ENCODE peak calls at places on chromosomes 7 and 10, in four cellular contexts. H is GM23248, D is IMR-90, L is endothelial cell of umbilical vein. B is an unnamed sample.

GRCh38 chr7:143494622-143495021 is 16.9 kb downstream of the TAS2R41 start:
- DNase-seq in H (peak; percentile 61), D (peak; percentile 45), L (no peak), B (no peak)

GRCh38 chr7:149423441-149423970 is 37.4 kb downstream of the ZNF777 start:
- DNase-seq in H (no peak), D (no peak), L (peak; percentile 10), B (no peak)

GRCh38 chr10:128036746-128037542 is 89.3 kb downstream of the MKI67 start:
- DNase-seq in H (peak; percentile 61), D (peak; percentile 16), L (peak; percentile 84), B (no peak)

GRCh38 chr7:158573310-158573709 is 14.3 kb downstream of the PTPRN2 start:
- DNase-seq in H (no peak), D (no peak), L (no peak), B (no peak)

GRCh38 chr7:43784030-43785001 is 25.8 kb downstream of the BLVRA start:
- DNase-seq in H (peak; percentile 31), D (peak; percentile 6), L (no peak), B (no peak)

GRCh38 chr10:69568472-69569143 is 4.6 kb downstream of the NEUROG3 start:
- DNase-seq in H (no peak), D (no peak), L (no peak), B (peak; percentile 90)

GRCh38 chr10:59271160-59271559 is 91.2 kb downstream of the FAM13C start:
- DNase-seq in H (no peak), D (no peak), L (no peak), B (no peak)

GRCh38 chr7:11931306-11931705 is 99.3 kb upstream of the THSD7A start:
- DNase-seq in H (no peak), D (no peak), L (no peak), B (no peak)

GRCh38 chr10:119207713-119208552 is 562 bp downstream of the GRK5 start:
- DNase-seq in H (peak; percentile 82), D (peak; percentile 62), L (peak; percentile 68), B (no peak)

GRCh38 chr7:2201686-2202360 is 30.9 kb downstream of the MAD1L1 start:
- DNase-seq in H (peak; percentile 11), D (no peak), L (no peak), B (peak; percentile 29)

GRCh38 chr7:79175390-79175789 is 278.1 kb downstream of the MAGI2 start:
- DNase-seq in H (no peak), D (no peak), L (no peak), B (no peak)

GRCh38 chr7:21383217-21383832 is 44.6 kb upstream of the SP4 start:
- DNase-seq in H (no peak), D (no peak), L (no peak), B (no peak)

GRCh38 chr10:129465796-129466702 is 992 bp upstream of the MGMT start:
- DNase-seq in H (peak; percentile 24), D (no peak), L (no peak), B (no peak)

GRCh38 chr10:129464251-129464650 is 2.8 kb upstream of the MGMT start:
- DNase-seq in H (no peak), D (no peak), L (no peak), B (no peak)

GRCh38 chr10:129467346-129468119 is 492 bp downstream of the MGMT start:
- DNase-seq in H (peak; percentile 52), D (peak; percentile 4), L (peak; percentile 4), B (no peak)

GRCh38 chr10:129468187-129468586 is 1.1 kb downstream of the MGMT start:
- DNase-seq in H (no peak), D (no peak), L (no peak), B (no peak)

DNA sequence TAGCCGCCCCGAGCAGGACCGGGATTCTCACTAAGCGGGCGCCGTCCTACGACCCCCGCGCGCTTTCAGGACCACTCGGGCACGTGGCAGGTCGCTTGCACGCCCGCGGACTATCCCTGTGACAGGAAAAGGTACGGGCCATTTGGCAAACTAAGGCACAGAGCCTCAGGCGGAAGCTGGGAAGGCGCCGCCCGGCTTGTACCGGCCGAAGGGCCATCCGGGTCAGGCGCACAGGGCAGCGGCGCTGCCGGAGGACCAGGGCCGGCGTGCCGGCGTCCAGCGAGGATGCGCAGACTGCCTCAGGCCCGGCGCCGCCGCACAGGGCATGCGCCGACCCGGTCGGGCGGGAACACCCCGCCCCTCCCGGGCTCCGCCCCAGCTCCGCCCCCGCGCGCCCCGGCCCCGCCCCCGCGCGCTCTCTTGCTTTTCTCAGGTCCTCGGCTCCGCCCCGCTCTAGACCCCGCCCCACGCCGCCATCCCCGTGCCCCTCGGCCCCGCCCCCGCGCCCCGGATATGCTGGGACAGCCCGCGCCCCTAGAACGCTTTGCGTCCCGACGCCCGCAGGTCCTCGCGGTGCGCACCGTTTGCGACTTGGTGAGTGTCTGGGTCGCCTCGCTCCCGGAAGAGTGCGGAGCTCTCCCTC is at the start of gene MGMT:
- DNase-seq in H (peak; percentile 94), D (peak; percentile 76), L (peak; percentile 50), B (peak; percentile 94)
- H3K4me2 ChIP-seq in H (peak within 1 kb of the TSS; percentile 84), D (peak within 1 kb of the TSS; percentile 77), L (peak within 1 kb of the TSS; percentile 60), B (peak within 1 kb of the TSS; percentile 28)

GRCh38 chr10:110865804-110866482 is 5.8 kb upstream of the PDCD4 start:
- DNase-seq in H (peak; percentile 4), D (no peak), L (no peak), B (no peak)
- H3K9ac ChIP-seq in H (no peak overlapping the region), D (no peak overlapping the region), L (no peak overlapping the region), B (no peak overlapping the region)

DNA sequence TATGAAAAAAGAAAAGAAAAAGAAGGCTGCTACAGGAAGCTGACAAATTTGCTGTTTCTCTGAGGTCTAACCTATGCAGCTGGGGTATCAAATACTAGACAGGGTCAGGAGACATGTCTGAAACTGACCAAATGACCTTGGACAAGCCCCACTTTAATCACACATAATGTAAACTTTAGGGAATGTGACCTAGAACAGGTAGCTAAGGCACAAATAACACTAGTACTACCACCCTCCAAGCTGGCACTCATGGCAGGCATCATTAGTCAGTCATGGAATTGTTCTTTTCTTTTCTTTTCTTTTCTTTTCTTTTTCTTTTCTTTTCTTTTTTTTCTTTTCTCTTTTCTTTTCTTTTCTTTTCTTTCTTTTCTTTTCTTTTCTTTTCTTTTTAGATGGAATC is 250.4 kb downstream of the KCNMA1 start:
- DNase-seq in H (no peak), D (no peak), L (no peak), B (no peak)
- H3K4me2 ChIP-seq in H (peak overlapping the region; percentile 67), D (peak overlapping the region; percentile 19), L (peak overlapping the region; percentile 83), B (no peak overlapping the region)

GRCh38 chr7:73718905-73719805 is at the start of gene STX1A:
- DNase-seq in H (peak; percentile 93), D (peak; percentile 59), L (peak; percentile 55), B (peak; percentile 67)

GRCh38 chr7:73718438-73718881 is 1.0 kb downstream of the STX1A start:
- DNase-seq in H (peak; percentile 60), D (no peak), L (no peak), B (no peak)

GRCh38 chr7:73717025-73717807 is 2.3 kb downstream of the STX1A start:
- DNase-seq in H (peak; percentile 67), D (peak; percentile 26), L (peak; percentile 49), B (no peak)

GRCh38 chr7:73716318-73716890 is 3.1 kb downstream of the STX1A start:
- DNase-seq in H (no peak), D (no peak), L (no peak), B (no peak)

GRCh38 chr7:73717991-73718405 is 1.5 kb downstream of the STX1A start:
- DNase-seq in H (peak; percentile 96), D (peak; percentile 93), L (peak; percentile 97), B (no peak)
- H3K9ac ChIP-seq in H (peak overlapping the region; percentile 94), D (no peak overlapping the region), L (peak overlapping the region; percentile 84), B (no peak overlapping the region)

GRCh38 chr10:5252177-5253037 is 55.8 kb downstream of the AKR1C4 start:
- DNase-seq in H (peak; percentile 18), D (peak; percentile 22), L (no peak), B (peak; percentile 76)
- H3K4me2 ChIP-seq in H (no peak overlapping the region), D (no peak overlapping the region), L (no peak overlapping the region), B (no peak overlapping the region)

GRCh38 chr7:73830618-73830871 is 251 bp upstream of the CLDN4 start:
- DNase-seq in H (no peak), D (peak; percentile 28), L (no peak), B (no peak)
- H3K9ac ChIP-seq in H (no peak overlapping the region), D (no peak overlapping the region), L (no peak overlapping the region), B (peak overlapping the region; percentile 36)

GRCh38 chr7:4824120-4824775 is 37.6 kb downstream of the PAPOLB start:
- DNase-seq in H (no peak), D (peak; percentile 13), L (no peak), B (no peak)

GRCh38 chr7:4820968-4821471 is 40.8 kb downstream of the PAPOLB start:
- DNase-seq in H (no peak), D (no peak), L (no peak), B (peak; percentile 21)

GRCh38 chr7:4828720-4829383 is 33.0 kb downstream of the PAPOLB start:
- DNase-seq in H (no peak), D (no peak), L (no peak), B (no peak)

GRCh38 chr7:4823442-4824119 is 38.2 kb downstream of the PAPOLB start:
- DNase-seq in H (no peak), D (no peak), L (no peak), B (peak; percentile 23)

DNA sequence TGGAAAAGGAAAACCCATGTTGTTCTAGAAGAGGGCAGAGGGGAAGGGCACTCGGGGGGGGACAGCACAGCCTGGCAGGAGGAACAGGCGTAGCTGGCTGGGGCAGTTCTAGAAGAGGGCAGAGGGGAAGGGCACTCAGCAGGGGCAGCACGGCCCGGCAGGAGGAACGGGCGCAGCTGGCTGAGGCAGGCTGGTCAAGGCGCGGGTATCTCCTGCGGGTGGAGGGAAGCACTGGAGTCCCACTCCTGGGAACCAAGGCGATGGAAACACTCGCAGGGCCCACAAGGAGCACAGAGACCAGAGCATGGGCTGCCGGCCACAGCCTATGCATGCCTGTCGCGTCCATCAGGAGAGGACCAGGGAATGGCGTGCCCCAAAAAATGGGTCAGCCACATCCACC is 36.7 kb downstream of the PAPOLB start:
- DNase-seq in H (no peak), D (no peak), L (no peak), B (no peak)
- H3K4me2 ChIP-seq in H (no peak overlapping the region), D (no peak overlapping the region), L (no peak overlapping the region), B (no peak overlapping the region)

GRCh38 chr10:122154034-122154732 is 116.9 kb upstream of the BTBD16 start:
- DNase-seq in H (no peak), D (no peak), L (no peak), B (no peak)

GRCh38 chr10:122158362-122158761 is 112.7 kb upstream of the BTBD16 start:
- DNase-seq in H (no peak), D (no peak), L (no peak), B (no peak)

GRCh38 chr10:122157451-122157850 is 113.6 kb upstream of the BTBD16 start:
- DNase-seq in H (no peak), D (peak; percentile 27), L (peak; percentile 47), B (no peak)

GRCh38 chr10:122152544-122152943 is 118.6 kb upstream of the BTBD16 start:
- DNase-seq in H (peak; percentile 97), D (peak; percentile 44), L (no peak), B (no peak)

DNA sequence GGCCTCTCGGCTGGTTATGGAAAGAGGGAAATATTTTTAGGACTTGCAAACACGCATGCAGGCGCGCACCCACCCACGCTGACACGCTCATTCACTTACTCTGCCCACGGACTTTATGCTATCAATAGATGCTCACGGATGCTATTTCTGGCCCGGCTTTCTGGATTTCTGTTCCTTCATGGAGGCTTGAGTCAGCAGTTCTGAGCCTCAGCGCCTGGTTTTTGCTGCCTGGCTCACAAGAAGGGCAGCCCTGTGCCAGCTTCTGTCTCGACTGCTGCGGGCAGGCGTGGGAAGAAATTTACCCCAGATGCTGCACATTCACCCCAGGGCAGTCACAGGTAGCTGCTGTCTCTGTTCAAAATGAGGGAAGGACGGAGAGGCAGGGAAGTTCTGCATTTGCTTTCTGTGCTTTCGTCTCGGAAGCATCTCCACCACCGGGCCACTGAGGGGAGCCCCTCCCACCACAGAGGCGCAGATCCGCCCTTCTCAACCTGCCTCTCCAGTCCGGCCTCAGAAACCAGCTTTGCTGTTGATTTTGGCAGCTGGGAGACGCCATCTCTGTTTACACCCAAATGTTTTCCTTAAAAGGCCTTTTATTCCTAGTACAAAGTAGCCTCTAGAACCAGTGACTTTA is 116.2 kb upstream of the BTBD16 start:
- DNase-seq in H (peak; percentile 91), D (peak; percentile 83), L (no peak), B (peak; percentile 75)
- H3K9ac ChIP-seq in H (peak overlapping the region; percentile 70), D (no peak overlapping the region), L (no peak overlapping the region), B (no peak overlapping the region)

B was measured in H9.